ENCODE peak calls at places on chromosomes 7 and 10, in eight cellular contexts. One of them, this sample, is unnamed. For H3K36me3, the result is how much of the 10 kb centered on the place peaks cover.

GRCh38 chr10:90621577-90621976 is 236.3 kb downstream of the HTR7 start:
- DNase-seq in IMR-90: peak
- DNase-seq in heart left ventricle: no peak
- DNase-seq in spleen: no peak
- DNase-seq in right lobe of liver: no peak
- DNase-seq in transverse colon: no peak
- DNase-seq in HCT116: no peak
- DNase-seq in K562: no peak
- DNase-seq in this sample: no peak

GRCh38 chr7:75663302-75663907 is 75.3 kb downstream of the HIP1 start:
- DNase-seq in IMR-90: no peak
- DNase-seq in heart left ventricle: no peak
- DNase-seq in spleen: peak
- DNase-seq in right lobe of liver: no peak
- DNase-seq in transverse colon: no peak
- DNase-seq in HCT116: no peak
- DNase-seq in K562: peak
- DNase-seq in this sample: no peak

GRCh38 chr7:92834661-92835139 is 1.7 kb downstream of the CDK6 start:
- DNase-seq in IMR-90: no peak
- DNase-seq in heart left ventricle: peak
- DNase-seq in spleen: no peak
- DNase-seq in right lobe of liver: peak
- DNase-seq in transverse colon: peak
- DNase-seq in HCT116: no peak
- DNase-seq in K562: peak
- DNase-seq in this sample: peak

GRCh38 chr10:3495281-3495680 is 289.7 kb downstream of the KLF6 start:
- DNase-seq in IMR-90: no peak
- DNase-seq in heart left ventricle: no peak
- DNase-seq in spleen: no peak
- DNase-seq in right lobe of liver: no peak
- DNase-seq in transverse colon: no peak
- DNase-seq in HCT116: no peak
- DNase-seq in K562: no peak
- DNase-seq in this sample: no peak

GRCh38 chr10:127082651-127083050 is 113.7 kb downstream of the INSYN2A start:
- DNase-seq in IMR-90: no peak
- DNase-seq in heart left ventricle: no peak
- DNase-seq in spleen: no peak
- DNase-seq in right lobe of liver: no peak
- DNase-seq in transverse colon: no peak
- DNase-seq in HCT116: no peak
- DNase-seq in K562: no peak
- DNase-seq in this sample: no peak

GRCh38 chr7:657565-658119 is 68.9 kb upstream of the DNAAF5 start:
- DNase-seq in IMR-90: peak
- DNase-seq in heart left ventricle: no peak
- DNase-seq in spleen: no peak
- DNase-seq in right lobe of liver: no peak
- DNase-seq in transverse colon: no peak
- DNase-seq in HCT116: no peak
- DNase-seq in K562: no peak
- DNase-seq in this sample: no peak

GRCh38 chr10:99557044-99557443 is 24.3 kb downstream of the NKX2-3 start:
- DNase-seq in IMR-90: no peak
- DNase-seq in heart left ventricle: no peak
- DNase-seq in spleen: no peak
- DNase-seq in right lobe of liver: no peak
- DNase-seq in transverse colon: no peak
- DNase-seq in HCT116: no peak
- DNase-seq in K562: no peak
- DNase-seq in this sample: no peak

GRCh38 chr7:23672033-23672432 is 8.0 kb upstream of the FAM221A start:
- DNase-seq in IMR-90: peak
- DNase-seq in heart left ventricle: no peak
- DNase-seq in spleen: no peak
- DNase-seq in right lobe of liver: no peak
- DNase-seq in transverse colon: no peak
- DNase-seq in HCT116: no peak
- DNase-seq in K562: no peak
- DNase-seq in this sample: no peak

GRCh38 chr7:30159698-30160143 is 24.9 kb downstream of the MTURN start:
- DNase-seq in IMR-90: peak
- DNase-seq in heart left ventricle: no peak
- DNase-seq in spleen: peak
- DNase-seq in right lobe of liver: no peak
- DNase-seq in transverse colon: peak
- DNase-seq in HCT116: no peak
- DNase-seq in K562: peak
- DNase-seq in this sample: no peak

GRCh38 chr10:86962136-86962980 is 4.0 kb downstream of the SNCG start:
- DNase-seq in IMR-90: no peak
- DNase-seq in heart left ventricle: no peak
- DNase-seq in spleen: peak
- DNase-seq in right lobe of liver: peak
- DNase-seq in transverse colon: peak
- DNase-seq in HCT116: no peak
- DNase-seq in K562: no peak
- DNase-seq in this sample: peak

GRCh38 chr10:7196284-7196683 is 214.6 kb downstream of the SFMBT2 start:
- DNase-seq in IMR-90: no peak
- DNase-seq in heart left ventricle: no peak
- DNase-seq in spleen: no peak
- DNase-seq in right lobe of liver: no peak
- DNase-seq in transverse colon: no peak
- DNase-seq in HCT116: no peak
- DNase-seq in K562: no peak
- DNase-seq in this sample: no peak

GRCh38 chr10:7195118-7195517 is 215.7 kb downstream of the SFMBT2 start:
- DNase-seq in IMR-90: no peak
- DNase-seq in heart left ventricle: no peak
- DNase-seq in spleen: no peak
- DNase-seq in right lobe of liver: no peak
- DNase-seq in transverse colon: no peak
- DNase-seq in HCT116: no peak
- DNase-seq in K562: no peak
- DNase-seq in this sample: no peak

GRCh38 chr10:7202804-7203203 is 208.0 kb downstream of the SFMBT2 start:
- DNase-seq in IMR-90: no peak
- DNase-seq in heart left ventricle: no peak
- DNase-seq in spleen: no peak
- DNase-seq in right lobe of liver: no peak
- DNase-seq in transverse colon: no peak
- DNase-seq in HCT116: no peak
- DNase-seq in K562: no peak
- DNase-seq in this sample: no peak

GRCh38 chr10:7194571-7194970 is 216.3 kb downstream of the SFMBT2 start:
- DNase-seq in IMR-90: no peak
- DNase-seq in heart left ventricle: no peak
- DNase-seq in spleen: no peak
- DNase-seq in right lobe of liver: no peak
- DNase-seq in transverse colon: no peak
- DNase-seq in HCT116: no peak
- DNase-seq in K562: no peak
- DNase-seq in this sample: no peak

DNA sequence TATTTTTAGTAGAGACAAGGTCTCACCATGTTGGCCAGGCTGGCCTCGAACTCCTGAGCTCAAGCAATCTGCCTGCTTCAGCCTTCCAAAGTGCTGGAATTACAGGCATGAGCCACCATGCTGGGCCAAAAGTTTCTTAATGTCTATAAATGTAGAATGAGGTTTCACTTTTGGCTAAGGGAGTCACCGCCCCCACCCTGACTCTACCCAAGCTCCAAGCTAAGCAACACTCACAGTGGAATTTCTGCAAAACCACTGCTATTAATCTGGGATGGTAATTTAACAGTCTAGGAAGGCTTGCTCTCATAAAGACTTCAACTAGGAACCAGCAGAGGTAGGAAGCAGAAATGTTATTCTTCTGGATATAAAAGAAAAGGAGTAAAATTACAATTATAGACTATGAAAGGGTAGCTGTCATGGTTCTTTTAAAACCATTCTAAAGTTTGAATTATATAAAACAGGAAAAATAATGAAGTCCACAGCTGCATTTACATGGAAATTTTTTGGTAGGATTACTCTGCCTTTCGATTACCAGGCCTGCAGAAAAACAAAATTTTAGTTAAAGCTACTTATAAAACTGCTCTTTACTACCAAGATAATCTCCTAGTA is 211.6 kb downstream of the SFMBT2 start:
- DNase-seq in IMR-90: peak
- DNase-seq in heart left ventricle: no peak
- DNase-seq in spleen: no peak
- DNase-seq in right lobe of liver: no peak
- DNase-seq in transverse colon: no peak
- DNase-seq in HCT116: no peak
- DNase-seq in K562: no peak
- DNase-seq in this sample: no peak
- H3K36me3 ChIP-seq in IMR-90: under half
- H3K36me3 ChIP-seq in heart left ventricle: half or more
- H3K36me3 ChIP-seq in spleen: half or more
- H3K36me3 ChIP-seq in right lobe of liver: under half
- H3K36me3 ChIP-seq in transverse colon: under half
- H3K36me3 ChIP-seq in HCT116: under half
- H3K36me3 ChIP-seq in K562: half or more
- H3K36me3 ChIP-seq in this sample: under half

GRCh38 chr10:4663162-4663992 is 162.6 kb upstream of the AKR1E2 start:
- DNase-seq in IMR-90: peak
- DNase-seq in heart left ventricle: peak
- DNase-seq in spleen: no peak
- DNase-seq in right lobe of liver: no peak
- DNase-seq in transverse colon: peak
- DNase-seq in HCT116: peak
- DNase-seq in K562: peak
- DNase-seq in this sample: peak
- TF ChIP-seq POLR2A in IMR-90: peak
- TF ChIP-seq POLR2A in heart left ventricle: no peak
- TF ChIP-seq POLR2A in spleen: no peak
- TF ChIP-seq POLR2A in right lobe of liver: peak
- TF ChIP-seq POLR2A in transverse colon: peak
- TF ChIP-seq POLR2A in HCT116: peak
- TF ChIP-seq POLR2A in K562: no peak
- TF ChIP-seq POLR2A in this sample: peak

GRCh38 chr10:102813017-102813541 is 24.1 kb downstream of the CYP17A1 start:
- DNase-seq in IMR-90: no peak
- DNase-seq in heart left ventricle: no peak
- DNase-seq in spleen: no peak
- DNase-seq in right lobe of liver: no peak
- DNase-seq in transverse colon: no peak
- DNase-seq in HCT116: no peak
- DNase-seq in K562: no peak
- DNase-seq in this sample: no peak
- H3K36me3 ChIP-seq in IMR-90: under half
- H3K36me3 ChIP-seq in heart left ventricle: under half
- H3K36me3 ChIP-seq in spleen: half or more
- H3K36me3 ChIP-seq in right lobe of liver: under half
- H3K36me3 ChIP-seq in transverse colon: under half
- H3K36me3 ChIP-seq in HCT116: under half
- H3K36me3 ChIP-seq in K562: under half
- H3K36me3 ChIP-seq in this sample: under half

DNA sequence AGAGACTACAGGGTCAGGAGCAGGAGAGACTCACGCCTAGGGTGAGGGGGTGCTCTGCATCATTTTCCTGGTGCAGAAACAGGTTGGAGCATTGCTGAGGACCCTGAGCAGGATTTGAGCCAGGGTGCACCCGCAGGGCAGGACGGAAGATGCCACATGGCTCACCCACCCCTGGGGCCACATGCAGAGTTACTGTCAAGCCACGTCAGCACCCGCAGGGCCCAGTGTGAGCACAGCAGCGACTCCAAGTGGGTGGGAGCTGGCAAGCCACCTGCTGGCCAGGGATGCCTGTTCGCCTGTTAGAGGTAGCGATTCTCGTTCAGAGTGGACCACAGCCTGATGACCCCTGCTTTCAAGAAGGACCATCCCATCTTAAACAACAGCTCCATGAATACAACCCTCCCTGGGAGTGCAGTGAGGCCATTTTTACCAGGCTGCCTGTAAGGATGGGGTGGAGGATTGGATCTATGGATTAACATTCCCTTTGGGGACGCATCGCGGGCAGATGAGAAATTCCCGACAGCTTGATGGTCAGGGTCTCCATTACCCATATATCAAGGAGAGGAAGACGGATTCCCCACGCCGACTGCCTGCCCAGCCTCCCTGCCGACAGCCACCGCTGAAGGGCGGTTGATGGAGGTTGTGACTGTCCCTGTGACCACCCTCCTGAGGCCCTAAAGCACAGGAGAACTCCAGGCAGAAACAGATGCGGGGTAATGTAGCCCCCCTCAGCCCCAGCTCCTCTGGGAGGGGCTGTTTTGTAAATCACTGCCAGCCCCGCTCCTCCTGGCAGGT is 101.1 kb upstream of the RET start:
- DNase-seq in IMR-90: no peak
- DNase-seq in heart left ventricle: no peak
- DNase-seq in spleen: peak
- DNase-seq in right lobe of liver: no peak
- DNase-seq in transverse colon: no peak
- DNase-seq in HCT116: peak
- DNase-seq in K562: peak
- DNase-seq in this sample: peak
- TF ChIP-seq POLR2A in IMR-90: no peak
- TF ChIP-seq POLR2A in heart left ventricle: no peak
- TF ChIP-seq POLR2A in spleen: no peak
- TF ChIP-seq POLR2A in right lobe of liver: no peak
- TF ChIP-seq POLR2A in transverse colon: no peak
- TF ChIP-seq POLR2A in HCT116: no peak
- TF ChIP-seq POLR2A in K562: no peak
- TF ChIP-seq POLR2A in this sample: no peak

GRCh38 chr7:44077061-44077460 is 5.3 kb downstream of the POLM start:
- DNase-seq in IMR-90: no peak
- DNase-seq in heart left ventricle: no peak
- DNase-seq in spleen: peak
- DNase-seq in right lobe of liver: no peak
- DNase-seq in transverse colon: no peak
- DNase-seq in HCT116: no peak
- DNase-seq in K562: no peak
- DNase-seq in this sample: no peak
- H3K36me3 ChIP-seq in IMR-90: half or more
- H3K36me3 ChIP-seq in heart left ventricle: half or more
- H3K36me3 ChIP-seq in spleen: half or more
- H3K36me3 ChIP-seq in right lobe of liver: under half
- H3K36me3 ChIP-seq in transverse colon: under half
- H3K36me3 ChIP-seq in HCT116: under half
- H3K36me3 ChIP-seq in K562: under half
- H3K36me3 ChIP-seq in this sample: under half